ENCODE peak calls at places on chromosome 13, in nine cellular contexts. H is left colon; C is neural crest cell; R is effector memory CD4-positive, alpha-beta T cell; Q is H1; O is occipital lobe; N is CD4-positive, alpha-beta memory T cell; S is DMS79 treated with DMSO at 0.1 percent for 48 hours; D is GM20000. P is an unnamed sample.
A peak's percentile ranks its signal among the peaks of the same experiment; 100 is the strongest.

GRCh38 chr13:99353836-99354235 is 46.6 kb upstream of the GPR183 start:
- DNase-seq in H (no peak), C (no peak), R (no peak), Q (no peak), O (no peak), N (no peak), S (no peak), D (no peak), P (no peak)

GRCh38 chr13:19172647-19173030 is 9.0 kb downstream of the TUBA3C start:
- DNase-seq in H (no peak), C (no peak), R (no peak), Q (no peak), O (no peak), N (no peak), S (no peak), D (no peak), P (no peak)

GRCh38 chr13:112890316-112891131 is 78.5 kb upstream of the MCF2L start:
- DNase-seq in H (no peak), C (no peak), R (no peak), Q (no peak), O (no peak), N (no peak), S (no peak), D (no peak), P (no peak)

GRCh38 chr13:71828117-71828516 is 38.9 kb downstream of the DACH1 start:
- DNase-seq in H (no peak), C (no peak), R (no peak), Q (no peak), O (no peak), N (no peak), S (no peak), D (no peak), P (no peak)

GRCh38 chr13:40060318-40061007 is 405.0 kb downstream of the COG6 start:
- DNase-seq in H (no peak), C (no peak), R (no peak), Q (no peak), O (peak; percentile 30), N (no peak), S (peak; percentile 71), D (peak; percentile 38), P (peak; percentile 12)

GRCh38 chr13:20713751-20714150 is 10.3 kb downstream of the IL17D start:
- DNase-seq in H (no peak), C (no peak), R (no peak), Q (no peak), O (peak; percentile 13), N (no peak), S (no peak), D (no peak), P (no peak)

GRCh38 chr13:37878496-37878895 is 8.9 kb upstream of the TRPC4 start:
- DNase-seq in H (no peak), C (no peak), R (no peak), Q (no peak), O (no peak), N (no peak), S (no peak), D (no peak), P (peak; percentile 44)

GRCh38 chr13:30816733-30817132 is 81.4 kb downstream of the ALOX5AP start:
- DNase-seq in H (no peak), C (no peak), R (no peak), Q (no peak), O (no peak), N (no peak), S (peak; percentile 36), D (no peak), P (no peak)

GRCh38 chr13:97437729-97438128 is 3.8 kb downstream of the RAP2A start:
- DNase-seq in H (no peak), C (no peak), R (no peak), Q (no peak), O (no peak), N (no peak), S (no peak), D (no peak), P (no peak)

GRCh38 chr13:80296638-80297037 is 44.3 kb downstream of the SPRY2 start:
- DNase-seq in H (no peak), C (no peak), R (no peak), Q (no peak), O (no peak), N (no peak), S (no peak), D (no peak), P (no peak)

GRCh38 chr13:40943073-40943472 is 76.0 kb downstream of the ELF1 start:
- DNase-seq in H (no peak), C (no peak), R (no peak), Q (no peak), O (no peak), N (no peak), S (no peak), D (no peak), P (no peak)

GRCh38 chr13:113835461-113836274 is 28.2 kb downstream of the GAS6 start:
- DNase-seq in H (no peak), C (no peak), R (no peak), Q (no peak), O (no peak), N (no peak), S (peak; percentile 99), D (peak; percentile 60), P (no peak)

GRCh38 chr13:33927315-33927714 is 109.4 kb downstream of the RFC3 start:
- DNase-seq in H (no peak), C (no peak), R (no peak), Q (no peak), O (no peak), N (no peak), S (no peak), D (no peak), P (peak; percentile 17)

GRCh38 chr13:71417205-71417604 is 449.8 kb downstream of the DACH1 start:
- DNase-seq in H (no peak), C (no peak), R (no peak), Q (no peak), O (no peak), N (no peak), S (no peak), D (no peak), P (no peak)

GRCh38 chr13:112131081-112131739 is 64.3 kb downstream of the SOX1 start:
- DNase-seq in H (no peak), C (no peak), R (no peak), Q (no peak), O (no peak), N (no peak), S (no peak), D (no peak), P (no peak)

GRCh38 chr13:97627566-97627965 is 193.6 kb downstream of the RAP2A start:
- DNase-seq in H (no peak), C (no peak), R (no peak), Q (no peak), O (peak; percentile 50), N (no peak), S (peak; percentile 89), D (no peak), P (peak; percentile 65)

GRCh38 chr13:36531746-36532486 is 99.6 kb downstream of the CCNA1 start:
- DNase-seq in H (no peak), C (no peak), R (no peak), Q (no peak), O (no peak), N (no peak), S (peak; percentile 63), D (no peak), P (no peak)

GRCh38 chr13:108272333-108272732 is 2.8 kb downstream of the TNFSF13B start:
- DNase-seq in H (no peak), C (no peak), R (no peak), Q (no peak), O (no peak), N (no peak), S (no peak), D (no peak), P (no peak)

GRCh38 chr13:79030513-79030912 is 371.6 kb upstream of the OBI1 start:
- DNase-seq in H (no peak), C (no peak), R (no peak), Q (no peak), O (no peak), N (no peak), S (no peak), D (no peak), P (no peak)

GRCh38 chr13:98487522-98487921 is 89.4 kb downstream of the STK24 start:
- DNase-seq in H (no peak), C (no peak), R (no peak), Q (no peak), O (no peak), N (no peak), S (no peak), D (no peak), P (no peak)

GRCh38 chr13:78241278-78241919 is 322.8 kb upstream of the EDNRB start:
- DNase-seq in H (no peak), C (peak; percentile 62), R (no peak), Q (peak; percentile 17), O (no peak), N (no peak), S (no peak), D (peak; percentile 25), P (no peak)

GRCh38 chr13:27131202-27131623 is 40.4 kb downstream of the USP12 start:
- DNase-seq in H (no peak), C (no peak), R (peak; percentile 51), Q (no peak), O (no peak), N (peak; percentile 68), S (peak; percentile 16), D (peak; percentile 62), P (no peak)

GRCh38 chr13:42211704-42212103 is 60.2 kb upstream of the AKAP11 start:
- DNase-seq in H (no peak), C (no peak), R (no peak), Q (no peak), O (no peak), N (no peak), S (no peak), D (no peak), P (no peak)

GRCh38 chr13:39336207-39336606 is 266.8 kb downstream of the LHFPL6 start:
- DNase-seq in H (no peak), C (no peak), R (no peak), Q (no peak), O (no peak), N (no peak), S (no peak), D (no peak), P (no peak)

GRCh38 chr13:24272452-24273161 is 36.8 kb upstream of the C1QTNF9 start:
- DNase-seq in H (no peak), C (no peak), R (no peak), Q (no peak), O (no peak), N (no peak), S (peak; percentile 38), D (no peak), P (no peak)

GRCh38 chr13:23793711-23794110 is 95.5 kb downstream of the MIPEP start:
- DNase-seq in H (no peak), C (no peak), R (no peak), Q (no peak), O (no peak), N (no peak), S (no peak), D (no peak), P (no peak)

GRCh38 chr13:46126552-46127171 is 21.8 kb upstream of the CPB2 start:
- DNase-seq in H (no peak), C (peak; percentile 81), R (peak; percentile 40), Q (peak; percentile 56), O (peak; percentile 51), N (peak; percentile 71), S (peak; percentile 58), D (peak; percentile 57), P (peak; percentile 23)

GRCh38 chr13:75861786-75862185 is 225.7 kb downstream of the LMO7 start:
- DNase-seq in H (no peak), C (no peak), R (no peak), Q (no peak), O (no peak), N (no peak), S (no peak), D (no peak), P (no peak)

GRCh38 chr13:33310245-33311038 is 24.9 kb upstream of the STARD13 start:
- DNase-seq in H (no peak), C (no peak), R (no peak), Q (no peak), O (no peak), N (no peak), S (no peak), D (no peak), P (no peak)

GRCh38 chr13:25085125-25085742 is 10.7 kb upstream of the PABPC3 start:
- DNase-seq in H (no peak), C (peak; percentile 38), R (no peak), Q (no peak), O (peak; percentile 53), N (no peak), S (peak; percentile 1), D (peak; percentile 61), P (no peak)

P was measured in AG04449.